ENCODE peak calls at places on chromosomes 13 and 19, in four cellular contexts. W is GM12878, G is K562, B is HepG2. L is an unnamed sample.

GRCh38 chr13:113115363-113116205 is 7.0 kb upstream of the F10 start:
- DNase-seq in W (no peak), G (no peak), B (no peak), L (no peak)

GRCh38 chr19:18687740-18688465 is 4.4 kb downstream of the CRTC1 start:
- DNase-seq in W (no peak), G (peak; percentile 42), B (no peak), L (no peak)

GRCh38 chr19:14683439-14683838 is 6.4 kb upstream of the ZNF333 start:
- DNase-seq in W (no peak), G (no peak), B (no peak), L (no peak)

GRCh38 chr19:13068064-13068807 is 34.4 kb downstream of the LYL1 start:
- DNase-seq in W (no peak), G (peak; percentile 31), B (no peak), L (no peak)

GRCh38 chr13:50226515-50227147 is 211.4 kb downstream of the KCNRG start:
- DNase-seq in W (no peak), G (no peak), B (no peak), L (no peak)

GRCh38 chr13:23867027-23867491 is 22.1 kb downstream of the MIPEP start:
- DNase-seq in W (no peak), G (peak; percentile 45), B (no peak), L (no peak)

GRCh38 chr13:109146912-109147624 is 517.7 kb downstream of the MYO16 start:
- DNase-seq in W (no peak), G (no peak), B (no peak), L (no peak)

GRCh38 chr19:53942001-53942786 is 20.5 kb upstream of the CACNG8 start:
- DNase-seq in W (no peak), G (peak; percentile 57), B (peak; percentile 4), L (peak; percentile 100)

GRCh38 chr19:17873661-17874422 is 2.1 kb downstream of the SLC5A5 start:
- DNase-seq in W (no peak), G (peak; percentile 87), B (no peak), L (peak; percentile 88)

GRCh38 chr19:16026756-16027155 is 49.5 kb upstream of the TPM4 start:
- DNase-seq in W (no peak), G (no peak), B (no peak), L (no peak)

GRCh38 chr19:16025108-16026101 is 50.9 kb upstream of the TPM4 start:
- DNase-seq in W (no peak), G (peak; percentile 60), B (peak; percentile 61), L (peak; percentile 67)

GRCh38 chr19:16024266-16025107 is 51.8 kb upstream of the TPM4 start:
- DNase-seq in W (no peak), G (no peak), B (no peak), L (no peak)

GRCh38 chr19:16026131-16026530 is 50.2 kb upstream of the TPM4 start:
- DNase-seq in W (no peak), G (no peak), B (no peak), L (no peak)

GRCh38 chr19:16027528-16027927 is 48.8 kb upstream of the TPM4 start:
- DNase-seq in W (no peak), G (no peak), B (no peak), L (no peak)
- TF ChIP-seq CREM in W (no peak), G (no peak), B (no peak), L (no peak)

GRCh38 chr13:40079721-40080120 is 424.3 kb downstream of the COG6 start:
- DNase-seq in W (no peak), G (no peak), B (no peak), L (no peak)

GRCh38 chr13:40084934-40085333 is 429.5 kb downstream of the COG6 start:
- DNase-seq in W (no peak), G (no peak), B (no peak), L (no peak)

GRCh38 chr13:40083841-40084240 is 428.4 kb downstream of the COG6 start:
- DNase-seq in W (no peak), G (no peak), B (no peak), L (no peak)

GRCh38 chr13:40080676-40081075 is 425.2 kb downstream of the COG6 start:
- DNase-seq in W (no peak), G (no peak), B (no peak), L (no peak)

GRCh38 chr13:40082644-40083043 is 427.2 kb downstream of the COG6 start:
- DNase-seq in W (no peak), G (no peak), B (peak; percentile 10), L (no peak)
- TF ChIP-seq CTCF in W (no peak), G (no peak), B (no peak), L (no peak)

GRCh38 chr19:28541602-28542393 is 671.2 kb downstream of the UQCRFS1 start:
- DNase-seq in W (no peak), G (no peak), B (no peak), L (no peak)
- TF ChIP-seq CREM in W (no peak), G (no peak), B (no peak), L (no peak)

DNA sequence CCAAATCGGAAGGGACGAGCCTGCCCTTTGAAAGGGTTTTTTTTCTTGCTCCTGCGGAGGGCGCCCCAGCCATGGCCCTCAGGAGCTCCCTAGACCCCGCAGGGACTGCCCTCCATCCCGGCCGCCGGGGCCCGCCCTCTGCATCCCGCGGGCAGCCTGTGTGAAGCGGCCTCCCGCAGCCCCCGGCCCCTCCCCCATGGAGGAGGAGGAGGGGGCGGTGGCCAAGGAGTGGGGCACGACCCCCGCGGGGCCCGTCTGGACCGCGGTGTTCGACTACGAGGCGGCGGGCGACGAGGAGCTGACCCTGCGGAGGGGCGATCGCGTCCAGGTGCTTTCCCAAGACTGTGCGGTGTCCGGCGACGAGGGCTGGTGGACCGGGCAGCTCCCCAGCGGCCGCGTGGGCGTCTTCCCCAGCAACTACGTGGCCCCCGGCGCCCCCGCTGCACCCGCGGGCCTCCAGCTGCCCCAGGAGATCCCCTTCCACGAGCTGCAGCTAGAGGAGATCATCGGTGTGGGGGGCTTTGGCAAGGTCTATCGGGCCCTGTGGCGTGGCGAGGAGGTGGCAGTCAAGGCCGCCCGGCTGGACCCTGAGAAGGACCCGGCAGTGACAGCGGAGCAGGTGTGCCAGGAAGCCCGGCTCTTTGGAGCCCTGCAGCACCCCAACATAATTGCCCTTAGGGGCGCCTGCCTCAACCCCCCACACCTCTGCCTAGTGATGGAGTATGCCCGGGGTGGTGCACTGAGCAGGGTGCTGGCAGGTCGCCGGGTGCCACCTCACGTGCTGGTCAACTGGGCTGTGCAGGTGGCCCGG is 815 bp downstream of the MAP3K10 start:
- DNase-seq in W (no peak), G (peak; percentile 68), B (no peak), L (peak; percentile 81)
- TF ChIP-seq CTCF in W (peak; percentile 7), G (no peak), B (peak; percentile 23), L (no peak)

DNA sequence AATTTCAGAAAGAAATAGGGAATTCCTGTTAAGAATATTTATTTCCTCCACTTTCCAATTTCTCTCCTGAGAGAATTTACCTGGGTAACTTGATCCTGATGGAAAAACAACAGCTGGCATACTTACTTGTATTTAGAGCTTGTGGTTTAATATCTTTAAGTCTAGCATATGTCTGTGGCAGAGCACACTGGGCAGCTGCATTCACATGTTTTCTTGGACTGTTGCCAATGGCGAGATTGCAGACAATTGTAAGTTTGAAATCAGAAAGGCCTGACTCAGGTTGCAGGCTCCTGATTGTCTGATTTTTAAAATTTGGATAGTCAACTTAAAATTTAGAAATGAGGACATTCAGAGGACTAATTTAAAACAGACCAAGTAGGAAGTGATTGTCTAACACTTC is 66.9 kb downstream of the NHLRC3 start:
- DNase-seq in W (no peak), G (no peak), B (no peak), L (no peak)
- TF ChIP-seq CREM in W (no peak), G (no peak), B (no peak), L (no peak)

GRCh38 chr13:61684976-61685682 is 269.5 kb upstream of the PCDH20 start:
- DNase-seq in W (no peak), G (no peak), B (no peak), L (no peak)

DNA sequence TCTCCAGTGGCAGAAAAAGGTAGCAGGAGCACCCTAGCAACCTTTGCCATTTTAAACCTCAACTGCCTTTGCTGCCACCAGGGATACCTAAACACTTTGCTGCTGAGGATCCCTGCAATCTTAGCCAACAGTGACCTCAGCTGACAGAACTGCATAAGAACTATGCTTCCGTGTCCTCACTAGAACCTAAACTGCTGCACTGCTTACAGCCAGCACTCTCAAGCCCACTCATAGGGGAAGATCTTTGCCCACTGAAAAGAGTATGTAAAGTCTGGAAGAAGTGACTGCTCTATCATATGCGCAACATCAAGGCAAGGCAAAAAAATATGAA is 270.0 kb upstream of the PCDH20 start:
- DNase-seq in W (no peak), G (peak; percentile 2), B (peak; percentile 34), L (peak; percentile 28)
- TF ChIP-seq CTCF in W (no peak), G (no peak), B (peak; percentile 88), L (peak; percentile 14)

DNA sequence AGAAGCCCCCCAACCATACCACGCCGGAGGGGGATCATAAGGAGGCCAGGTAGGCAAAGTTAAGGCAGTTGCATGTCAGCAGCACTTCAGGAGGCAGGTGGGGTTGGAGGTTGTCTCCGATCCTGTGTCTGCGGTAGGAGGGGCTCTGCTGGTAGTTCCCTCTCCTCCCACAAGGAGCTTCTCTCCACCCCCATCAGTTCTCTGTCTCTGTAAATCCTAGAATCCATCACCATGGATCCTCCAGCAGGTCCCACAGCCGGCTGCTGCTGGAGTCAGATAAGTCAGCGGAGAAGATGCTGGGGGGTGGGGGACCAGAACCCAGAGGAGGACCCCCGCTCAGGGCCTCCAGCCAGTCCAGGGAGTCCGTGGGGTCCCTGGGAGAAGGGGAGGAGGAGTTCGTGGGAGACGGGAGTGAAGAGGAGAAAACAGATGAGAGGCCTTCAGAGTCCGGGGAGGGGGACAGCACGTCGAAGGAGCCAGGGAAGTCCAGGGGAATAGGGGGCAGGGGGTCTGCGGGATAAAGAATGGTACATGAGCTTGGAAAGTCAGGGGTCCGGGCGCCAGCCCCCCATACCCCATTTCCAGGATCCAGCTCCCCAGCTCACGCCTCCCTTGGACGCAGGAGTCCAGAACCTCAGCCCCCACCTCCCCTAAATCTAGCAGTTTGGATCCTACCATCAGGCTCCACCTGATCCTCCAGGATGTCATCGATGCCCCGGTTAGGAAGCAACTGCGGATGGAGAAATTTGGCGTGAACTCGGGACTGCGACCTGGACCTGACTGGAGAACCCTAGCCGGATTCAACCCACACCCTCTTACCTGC is 6.3 kb downstream of the MAMSTR start:
- DNase-seq in W (no peak), G (peak; percentile 67), B (no peak), L (peak; percentile 59)
- TF ChIP-seq CREM in W (no peak), G (no peak), B (no peak), L (no peak)

GRCh38 chr13:79481685-79482052 is 714 bp downstream of the NDFIP2 start:
- DNase-seq in W (no peak), G (peak; percentile 32), B (no peak), L (peak; percentile 21)

GRCh38 chr13:79475569-79475968 is 5.4 kb upstream of the NDFIP2 start:
- DNase-seq in W (no peak), G (no peak), B (no peak), L (no peak)

GRCh38 chr13:79482271-79482970 is 1.5 kb downstream of the NDFIP2 start:
- DNase-seq in W (no peak), G (no peak), B (no peak), L (no peak)

GRCh38 chr13:79480954-79481684 is at the start of gene NDFIP2:
- DNase-seq in W (peak; percentile 58), G (peak; percentile 91), B (peak; percentile 76), L (peak; percentile 77)

DNA sequence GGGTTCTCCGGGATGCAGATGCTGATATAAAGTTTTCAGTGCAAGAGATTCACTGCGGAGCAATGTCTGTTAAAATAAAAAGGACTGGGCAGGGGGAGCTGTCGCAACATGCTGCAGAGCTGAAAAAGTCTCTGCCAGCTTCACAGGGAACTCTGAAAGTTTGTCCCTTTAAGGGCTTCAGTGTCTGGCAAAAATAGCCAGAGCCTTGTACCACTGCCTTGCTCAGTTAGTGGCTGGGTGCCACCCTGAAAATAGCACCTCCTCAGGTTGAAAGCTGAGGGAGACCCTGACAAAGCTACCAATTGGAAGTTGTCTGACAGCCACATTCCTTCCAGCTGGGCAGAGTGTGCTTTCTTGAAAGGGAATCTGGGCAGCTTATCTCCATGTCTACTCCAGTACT is 3.0 kb upstream of the NDFIP2 start:
- DNase-seq in W (no peak), G (no peak), B (no peak), L (no peak)
- TF ChIP-seq CTCF in W (no peak), G (no peak), B (no peak), L (no peak)